ENCODE peak calls at places on chromosome 14, in seven cellular contexts. One of them, this sample, is unnamed.

GRCh38 chr14:85532570-85532969 is 2.6 kb downstream of the FLRT2 start:
- DNase-seq in choroid plexus epithelial cell: no peak
- DNase-seq in CD8-positive, alpha-beta T cell: no peak
- DNase-seq in spleen: no peak
- DNase-seq in left ventricle myocardium inferior: no peak
- DNase-seq in dorsolateral prefrontal cortex: no peak
- DNase-seq in HCT116: no peak
- DNase-seq in this sample: no peak

GRCh38 chr14:99930420-99931274 is 134.6 kb upstream of the EVL start:
- DNase-seq in choroid plexus epithelial cell: no peak
- DNase-seq in CD8-positive, alpha-beta T cell: no peak
- DNase-seq in spleen: no peak
- DNase-seq in left ventricle myocardium inferior: no peak
- DNase-seq in dorsolateral prefrontal cortex: no peak
- DNase-seq in HCT116: no peak
- DNase-seq in this sample: no peak

GRCh38 chr14:54329082-54329695 is 67.6 kb upstream of the CDKN3 start:
- DNase-seq in choroid plexus epithelial cell: peak
- DNase-seq in CD8-positive, alpha-beta T cell: no peak
- DNase-seq in spleen: no peak
- DNase-seq in left ventricle myocardium inferior: peak
- DNase-seq in dorsolateral prefrontal cortex: no peak
- DNase-seq in HCT116: peak
- DNase-seq in this sample: peak

GRCh38 chr14:102472815-102473158 is 36.8 kb downstream of the ANKRD9 start:
- DNase-seq in choroid plexus epithelial cell: no peak
- DNase-seq in CD8-positive, alpha-beta T cell: no peak
- DNase-seq in spleen: peak
- DNase-seq in left ventricle myocardium inferior: no peak
- DNase-seq in dorsolateral prefrontal cortex: peak
- DNase-seq in HCT116: no peak
- DNase-seq in this sample: no peak

GRCh38 chr14:93707475-93707874 is 80.8 kb downstream of the PRIMA1 start:
- DNase-seq in choroid plexus epithelial cell: no peak
- DNase-seq in CD8-positive, alpha-beta T cell: no peak
- DNase-seq in spleen: no peak
- DNase-seq in left ventricle myocardium inferior: no peak
- DNase-seq in dorsolateral prefrontal cortex: no peak
- DNase-seq in HCT116: no peak
- DNase-seq in this sample: no peak

GRCh38 chr14:88612981-88613380 is 50.1 kb downstream of the ZC3H14 start:
- DNase-seq in choroid plexus epithelial cell: peak
- DNase-seq in CD8-positive, alpha-beta T cell: no peak
- DNase-seq in spleen: no peak
- DNase-seq in left ventricle myocardium inferior: no peak
- DNase-seq in dorsolateral prefrontal cortex: no peak
- DNase-seq in HCT116: no peak
- DNase-seq in this sample: no peak

GRCh38 chr14:101001311-101002069 is 98.0 kb upstream of the RTL1 start:
- DNase-seq in choroid plexus epithelial cell: peak
- DNase-seq in CD8-positive, alpha-beta T cell: no peak
- DNase-seq in spleen: peak
- DNase-seq in left ventricle myocardium inferior: no peak
- DNase-seq in dorsolateral prefrontal cortex: no peak
- DNase-seq in HCT116: no peak
- DNase-seq in this sample: peak

GRCh38 chr14:90846511-90846910 is 30.3 kb upstream of the TTC7B start:
- DNase-seq in choroid plexus epithelial cell: no peak
- DNase-seq in CD8-positive, alpha-beta T cell: no peak
- DNase-seq in spleen: no peak
- DNase-seq in left ventricle myocardium inferior: no peak
- DNase-seq in dorsolateral prefrontal cortex: no peak
- DNase-seq in HCT116: no peak
- DNase-seq in this sample: peak

GRCh38 chr14:37599527-37600368 is 4.3 kb downstream of the TTC6 start:
- DNase-seq in choroid plexus epithelial cell: no peak
- DNase-seq in CD8-positive, alpha-beta T cell: no peak
- DNase-seq in spleen: no peak
- DNase-seq in left ventricle myocardium inferior: no peak
- DNase-seq in dorsolateral prefrontal cortex: no peak
- DNase-seq in HCT116: no peak
- DNase-seq in this sample: peak

GRCh38 chr14:68819260-68819691 is 26.4 kb upstream of the ZFP36L1 start:
- DNase-seq in choroid plexus epithelial cell: peak
- DNase-seq in CD8-positive, alpha-beta T cell: no peak
- DNase-seq in spleen: no peak
- DNase-seq in left ventricle myocardium inferior: no peak
- DNase-seq in dorsolateral prefrontal cortex: no peak
- DNase-seq in HCT116: peak
- DNase-seq in this sample: peak

GRCh38 chr14:96962337-96962736 is 165.2 kb downstream of the VRK1 start:
- DNase-seq in choroid plexus epithelial cell: no peak
- DNase-seq in CD8-positive, alpha-beta T cell: no peak
- DNase-seq in spleen: no peak
- DNase-seq in left ventricle myocardium inferior: no peak
- DNase-seq in dorsolateral prefrontal cortex: no peak
- DNase-seq in HCT116: no peak
- DNase-seq in this sample: no peak

GRCh38 chr14:91412939-91413338 is 4.7 kb downstream of the CCDC88C start:
- DNase-seq in choroid plexus epithelial cell: no peak
- DNase-seq in CD8-positive, alpha-beta T cell: no peak
- DNase-seq in spleen: no peak
- DNase-seq in left ventricle myocardium inferior: no peak
- DNase-seq in dorsolateral prefrontal cortex: no peak
- DNase-seq in HCT116: no peak
- DNase-seq in this sample: no peak

GRCh38 chr14:66974397-66975025 is 214.7 kb upstream of the GARIN2 start:
- DNase-seq in choroid plexus epithelial cell: peak
- DNase-seq in CD8-positive, alpha-beta T cell: no peak
- DNase-seq in spleen: no peak
- DNase-seq in left ventricle myocardium inferior: no peak
- DNase-seq in dorsolateral prefrontal cortex: no peak
- DNase-seq in HCT116: no peak
- DNase-seq in this sample: peak

GRCh38 chr14:93110856-93111419 is 4.8 kb downstream of the ITPK1 start:
- DNase-seq in choroid plexus epithelial cell: no peak
- DNase-seq in CD8-positive, alpha-beta T cell: no peak
- DNase-seq in spleen: no peak
- DNase-seq in left ventricle myocardium inferior: no peak
- DNase-seq in dorsolateral prefrontal cortex: no peak
- DNase-seq in HCT116: no peak
- DNase-seq in this sample: no peak

GRCh38 chr14:98323850-98324249 is 948.1 kb downstream of the BCL11B start:
- DNase-seq in choroid plexus epithelial cell: no peak
- DNase-seq in CD8-positive, alpha-beta T cell: no peak
- DNase-seq in spleen: no peak
- DNase-seq in left ventricle myocardium inferior: no peak
- DNase-seq in dorsolateral prefrontal cortex: no peak
- DNase-seq in HCT116: no peak
- DNase-seq in this sample: no peak

GRCh38 chr14:100586153-100586519 is 1.1 kb downstream of the BEGAIN start:
- DNase-seq in choroid plexus epithelial cell: no peak
- DNase-seq in CD8-positive, alpha-beta T cell: no peak
- DNase-seq in spleen: peak
- DNase-seq in left ventricle myocardium inferior: peak
- DNase-seq in dorsolateral prefrontal cortex: no peak
- DNase-seq in HCT116: no peak
- DNase-seq in this sample: no peak

DNA sequence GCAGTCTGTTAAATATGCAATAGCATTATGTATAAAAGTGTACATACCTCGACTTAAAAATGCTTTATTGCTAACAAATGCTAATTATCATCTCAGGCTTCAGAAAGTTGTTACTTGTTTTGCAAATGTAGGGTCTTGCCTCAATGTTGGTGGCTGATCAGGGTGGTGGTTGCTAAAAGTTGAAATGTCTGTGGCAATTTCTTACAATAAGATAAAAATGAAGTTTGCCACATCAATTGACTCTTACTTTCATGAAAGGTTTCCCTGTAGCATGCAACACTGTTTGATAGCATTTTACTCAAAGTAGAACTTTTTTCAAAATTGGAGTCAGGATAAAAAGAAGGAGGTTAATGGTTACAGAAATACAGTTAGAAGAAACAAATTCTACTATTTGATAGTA is 407.7 kb upstream of the OR4E1 start:
- DNase-seq in choroid plexus epithelial cell: no peak
- DNase-seq in CD8-positive, alpha-beta T cell: peak
- DNase-seq in spleen: no peak
- DNase-seq in left ventricle myocardium inferior: no peak
- DNase-seq in dorsolateral prefrontal cortex: no peak
- DNase-seq in HCT116: no peak
- DNase-seq in this sample: no peak
- H3K4me3 ChIP-seq in choroid plexus epithelial cell: no peak
- H3K4me3 ChIP-seq in CD8-positive, alpha-beta T cell: no peak
- H3K4me3 ChIP-seq in spleen: no peak
- H3K4me3 ChIP-seq in left ventricle myocardium inferior: no peak
- H3K4me3 ChIP-seq in dorsolateral prefrontal cortex: no peak
- H3K4me3 ChIP-seq in HCT116: no peak
- H3K4me3 ChIP-seq in this sample: no peak

GRCh38 chr14:25436906-25437305 is 387.0 kb upstream of the STXBP6 start:
- DNase-seq in choroid plexus epithelial cell: no peak
- DNase-seq in CD8-positive, alpha-beta T cell: no peak
- DNase-seq in spleen: no peak
- DNase-seq in left ventricle myocardium inferior: no peak
- DNase-seq in dorsolateral prefrontal cortex: no peak
- DNase-seq in HCT116: no peak
- DNase-seq in this sample: no peak

GRCh38 chr14:25430808-25431207 is 380.9 kb upstream of the STXBP6 start:
- DNase-seq in choroid plexus epithelial cell: no peak
- DNase-seq in CD8-positive, alpha-beta T cell: no peak
- DNase-seq in spleen: no peak
- DNase-seq in left ventricle myocardium inferior: no peak
- DNase-seq in dorsolateral prefrontal cortex: no peak
- DNase-seq in HCT116: no peak
- DNase-seq in this sample: no peak

DNA sequence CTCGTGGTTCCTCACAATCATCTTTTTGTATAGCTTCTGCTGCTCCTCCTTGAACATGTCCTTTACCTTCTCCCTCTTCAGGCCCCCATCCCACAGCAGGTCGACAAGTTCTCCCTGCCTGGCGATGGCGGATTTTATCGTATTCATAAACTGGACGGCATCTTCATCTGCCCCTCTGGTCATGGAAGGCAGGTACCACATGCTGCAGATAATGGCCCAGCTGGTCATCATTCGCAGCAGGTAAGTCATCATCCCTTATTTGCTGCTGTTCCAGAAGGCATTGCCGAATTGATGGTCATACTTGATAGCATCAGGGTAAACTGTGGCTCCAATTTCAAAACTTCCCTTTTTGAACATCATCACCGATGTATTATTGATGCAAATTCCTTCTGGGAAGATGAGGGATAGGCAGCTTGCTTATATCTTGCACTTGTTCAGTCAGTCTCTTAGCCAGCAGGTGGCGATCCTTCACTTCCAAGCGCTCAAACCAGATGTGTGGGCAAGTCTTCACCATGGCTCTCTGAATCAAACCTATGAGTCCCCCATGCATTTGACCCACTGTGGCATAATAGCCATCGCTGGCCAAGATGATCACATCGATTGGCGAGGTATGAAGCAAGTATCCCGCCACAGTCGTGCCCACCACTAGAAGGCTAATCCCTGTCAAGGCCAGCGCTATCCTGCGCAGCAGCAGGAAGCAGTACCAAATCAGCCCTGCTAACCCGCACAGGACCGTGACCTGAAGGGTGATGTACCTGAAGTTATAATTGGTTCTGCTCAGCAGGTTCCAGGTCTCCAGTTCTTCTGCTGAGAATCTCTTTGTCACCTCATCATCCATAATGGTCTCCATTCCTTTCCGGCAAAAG is 381.5 kb upstream of the STXBP6 start:
- DNase-seq in choroid plexus epithelial cell: peak
- DNase-seq in CD8-positive, alpha-beta T cell: no peak
- DNase-seq in spleen: no peak
- DNase-seq in left ventricle myocardium inferior: no peak
- DNase-seq in dorsolateral prefrontal cortex: no peak
- DNase-seq in HCT116: no peak
- DNase-seq in this sample: peak
- TF ChIP-seq CTCF in choroid plexus epithelial cell: no peak
- TF ChIP-seq CTCF in CD8-positive, alpha-beta T cell: no peak
- TF ChIP-seq CTCF in spleen: no peak
- TF ChIP-seq CTCF in left ventricle myocardium inferior: no peak
- TF ChIP-seq CTCF in dorsolateral prefrontal cortex: no peak
- TF ChIP-seq CTCF in HCT116: peak
- TF ChIP-seq CTCF in this sample: no peak

GRCh38 chr14:71139058-71139946 is 232.0 kb downstream of the PCNX1 start:
- DNase-seq in choroid plexus epithelial cell: peak
- DNase-seq in CD8-positive, alpha-beta T cell: peak
- DNase-seq in spleen: peak
- DNase-seq in left ventricle myocardium inferior: peak
- DNase-seq in dorsolateral prefrontal cortex: peak
- DNase-seq in HCT116: peak
- DNase-seq in this sample: peak

GRCh38 chr14:71143391-71144290 is 236.4 kb downstream of the PCNX1 start:
- DNase-seq in choroid plexus epithelial cell: peak
- DNase-seq in CD8-positive, alpha-beta T cell: peak
- DNase-seq in spleen: no peak
- DNase-seq in left ventricle myocardium inferior: no peak
- DNase-seq in dorsolateral prefrontal cortex: no peak
- DNase-seq in HCT116: no peak
- DNase-seq in this sample: peak

GRCh38 chr14:71142375-71143038 is 235.2 kb downstream of the PCNX1 start:
- DNase-seq in choroid plexus epithelial cell: peak
- DNase-seq in CD8-positive, alpha-beta T cell: peak
- DNase-seq in spleen: no peak
- DNase-seq in left ventricle myocardium inferior: no peak
- DNase-seq in dorsolateral prefrontal cortex: no peak
- DNase-seq in HCT116: no peak
- DNase-seq in this sample: peak

GRCh38 chr14:71140157-71140556 is 232.9 kb downstream of the PCNX1 start:
- DNase-seq in choroid plexus epithelial cell: no peak
- DNase-seq in CD8-positive, alpha-beta T cell: no peak
- DNase-seq in spleen: no peak
- DNase-seq in left ventricle myocardium inferior: no peak
- DNase-seq in dorsolateral prefrontal cortex: no peak
- DNase-seq in HCT116: no peak
- DNase-seq in this sample: no peak

GRCh38 chr14:71141701-71142374 is 234.6 kb downstream of the PCNX1 start:
- DNase-seq in choroid plexus epithelial cell: peak
- DNase-seq in CD8-positive, alpha-beta T cell: no peak
- DNase-seq in spleen: no peak
- DNase-seq in left ventricle myocardium inferior: no peak
- DNase-seq in dorsolateral prefrontal cortex: no peak
- DNase-seq in HCT116: no peak
- DNase-seq in this sample: no peak
- H3K4me3 ChIP-seq in choroid plexus epithelial cell: no peak
- H3K4me3 ChIP-seq in CD8-positive, alpha-beta T cell: no peak
- H3K4me3 ChIP-seq in spleen: no peak
- H3K4me3 ChIP-seq in left ventricle myocardium inferior: no peak
- H3K4me3 ChIP-seq in dorsolateral prefrontal cortex: no peak
- H3K4me3 ChIP-seq in HCT116: no peak
- H3K4me3 ChIP-seq in this sample: no peak

DNA sequence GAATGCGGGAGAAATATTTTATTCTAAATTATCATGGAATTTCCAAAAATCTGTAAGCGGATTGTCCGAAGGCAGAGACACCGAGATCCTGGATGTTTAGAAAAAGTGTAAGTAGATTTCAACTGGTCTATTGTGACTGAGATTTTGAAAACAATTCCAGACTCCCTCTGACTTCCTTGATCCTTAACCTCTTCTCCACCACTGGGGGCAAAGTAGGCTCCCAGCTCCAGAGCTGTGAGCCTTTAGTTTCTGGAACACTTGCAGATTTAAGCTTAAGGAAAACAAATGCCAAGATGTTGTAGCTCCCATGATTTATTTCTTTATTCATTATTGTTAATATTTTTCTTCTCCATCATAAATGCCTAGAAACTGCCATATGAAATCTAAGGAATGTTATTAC is 1320.5 kb upstream of the SEL1L start:
- DNase-seq in choroid plexus epithelial cell: no peak
- DNase-seq in CD8-positive, alpha-beta T cell: no peak
- DNase-seq in spleen: no peak
- DNase-seq in left ventricle myocardium inferior: no peak
- DNase-seq in dorsolateral prefrontal cortex: no peak
- DNase-seq in HCT116: no peak
- DNase-seq in this sample: no peak
- TF ChIP-seq CTCF in choroid plexus epithelial cell: no peak
- TF ChIP-seq CTCF in CD8-positive, alpha-beta T cell: no peak
- TF ChIP-seq CTCF in spleen: no peak
- TF ChIP-seq CTCF in left ventricle myocardium inferior: no peak
- TF ChIP-seq CTCF in dorsolateral prefrontal cortex: no peak
- TF ChIP-seq CTCF in HCT116: no peak
- TF ChIP-seq CTCF in this sample: no peak

This sample was measured in epithelial cell of esophagus.